ENCODE peak calls at places on chromosomes 5 and 9, in ten cellular contexts. I, S, P, L, F, R, T, H, W and Z are unnamed samples.
A peak's percentile ranks its signal among the peaks of the same experiment; 100 is the strongest.

GRCh38 chr9:137295313-137296213 is 6.5 kb downstream of the NRARP start:
- DNase-seq in I (no peak), S (no peak), P (peak; percentile 61), L (peak; percentile 34), F (no peak), R (peak; percentile 5), T (peak; percentile 44), H (no peak), W (no peak), Z (no peak)

GRCh38 chr5:97142521-97143254 is at the start of gene LIX1:
- DNase-seq in I (no peak), S (peak; percentile 34), P (peak; percentile 75), L (peak; percentile 52), F (no peak), R (peak; percentile 50), T (peak; percentile 30), H (no peak), W (peak; percentile 71), Z (peak; percentile 56)

GRCh38 chr5:41415242-41415641 is 95.2 kb downstream of the PLCXD3 start:
- DNase-seq in I (no peak), S (peak; percentile 37), P (no peak), L (no peak), F (no peak), R (no peak), T (no peak), H (no peak), W (no peak), Z (no peak)

GRCh38 chr5:74953961-74954720 is 88.0 kb upstream of the FAM169A start:
- DNase-seq in I (no peak), S (peak; percentile 58), P (no peak), L (no peak), F (no peak), R (no peak), T (no peak), H (no peak), W (no peak), Z (no peak)

GRCh38 chr9:20382460-20383071 is 239.7 kb downstream of the MLLT3 start:
- DNase-seq in I (peak; percentile 28), S (peak; percentile 81), P (no peak), L (no peak), F (no peak), R (no peak), T (no peak), H (no peak), W (no peak), Z (no peak)

GRCh38 chr5:68845121-68845520 is 248.7 kb upstream of the SLC30A5 start:
- DNase-seq in I (no peak), S (peak; percentile 25), P (no peak), L (no peak), F (no peak), R (no peak), T (no peak), H (no peak), W (no peak), Z (no peak)

GRCh38 chr9:76619645-76620044 is 144.6 kb upstream of the PCA3 start:
- DNase-seq in I (no peak), S (no peak), P (no peak), L (no peak), F (no peak), R (no peak), T (no peak), H (no peak), W (no peak), Z (no peak)

GRCh38 chr5:39423331-39423751 is 1.4 kb downstream of the DAB2 start:
- DNase-seq in I (no peak), S (peak; percentile 17), P (no peak), L (no peak), F (no peak), R (no peak), T (no peak), H (no peak), W (no peak), Z (no peak)

GRCh38 chr5:172674155-172674554 is 33.1 kb downstream of the NEURL1B start:
- DNase-seq in I (no peak), S (no peak), P (no peak), L (no peak), F (no peak), R (no peak), T (no peak), H (no peak), W (no peak), Z (no peak)

GRCh38 chr9:111451570-111451969 is 32.6 kb downstream of the ECPAS start:
- DNase-seq in I (no peak), S (no peak), P (no peak), L (no peak), F (no peak), R (no peak), T (no peak), H (no peak), W (no peak), Z (no peak)

GRCh38 chr9:132162764-132163456 is 1.1 kb downstream of the NTNG2 start:
- DNase-seq in I (no peak), S (no peak), P (no peak), L (no peak), F (no peak), R (no peak), T (no peak), H (no peak), W (no peak), Z (no peak)

GRCh38 chr9:68775003-68775730 is 70.1 kb downstream of the PIP5K1B start:
- DNase-seq in I (no peak), S (peak; percentile 66), P (no peak), L (no peak), F (no peak), R (no peak), T (no peak), H (no peak), W (no peak), Z (no peak)

GRCh38 chr9:77547113-77547731 is 100.9 kb downstream of the GNA14 start:
- DNase-seq in I (no peak), S (no peak), P (no peak), L (no peak), F (no peak), R (no peak), T (no peak), H (no peak), W (no peak), Z (no peak)

GRCh38 chr9:15525958-15526357 is 15.2 kb upstream of the PSIP1 start:
- DNase-seq in I (no peak), S (no peak), P (no peak), L (no peak), F (no peak), R (no peak), T (no peak), H (no peak), W (no peak), Z (no peak)

GRCh38 chr9:5617749-5618148 is 11.2 kb upstream of the RIC1 start:
- DNase-seq in I (no peak), S (no peak), P (peak; percentile 79), L (no peak), F (no peak), R (no peak), T (no peak), H (no peak), W (no peak), Z (no peak)

GRCh38 chr5:172939561-172939960 is 19.7 kb upstream of the RPL26L1 start:
- DNase-seq in I (no peak), S (no peak), P (no peak), L (peak; percentile 6), F (peak; percentile 70), R (peak; percentile 80), T (peak; percentile 15), H (no peak), W (peak; percentile 60), Z (peak; percentile 84)

GRCh38 chr9:128861501-128861900 is 20.2 kb downstream of the KYAT1 start:
- DNase-seq in I (no peak), S (no peak), P (no peak), L (no peak), F (no peak), R (no peak), T (no peak), H (no peak), W (no peak), Z (no peak)

GRCh38 chr9:127154003-127154389 is 31.6 kb upstream of the ANGPTL2 start:
- DNase-seq in I (no peak), S (no peak), P (no peak), L (no peak), F (no peak), R (no peak), T (no peak), H (no peak), W (no peak), Z (no peak)

GRCh38 chr5:54547711-54548250 is 30.2 kb downstream of the SNX18 start:
- DNase-seq in I (peak; percentile 46), S (peak; percentile 64), P (no peak), L (no peak), F (no peak), R (no peak), T (no peak), H (no peak), W (no peak), Z (no peak)

GRCh38 chr5:84383816-84384603 is 670 bp downstream of the EDIL3 start:
- DNase-seq in I (no peak), S (peak; percentile 59), P (no peak), L (no peak), F (peak; percentile 83), R (peak; percentile 61), T (no peak), H (peak; percentile 42), W (peak; percentile 56), Z (peak; percentile 47)

GRCh38 chr5:139364466-139364865 is 18.6 kb downstream of the SLC23A1 start:
- DNase-seq in I (no peak), S (no peak), P (no peak), L (no peak), F (no peak), R (no peak), T (no peak), H (no peak), W (no peak), Z (no peak)

GRCh38 chr5:136457390-136458094 is 92.2 kb upstream of the TRPC7 start:
- DNase-seq in I (no peak), S (no peak), P (no peak), L (no peak), F (no peak), R (no peak), T (peak; percentile 81), H (no peak), W (peak; percentile 29), Z (peak; percentile 78)

GRCh38 chr9:116027951-116028350 is 125.6 kb upstream of the PAPPA start:
- DNase-seq in I (no peak), S (peak; percentile 44), P (no peak), L (no peak), F (no peak), R (no peak), T (no peak), H (no peak), W (no peak), Z (no peak)

GRCh38 chr5:177301503-177302165 is 1.9 kb downstream of the RAB24 start:
- DNase-seq in I (no peak), S (no peak), P (no peak), L (peak; percentile 70), F (no peak), R (no peak), T (peak; percentile 87), H (peak; percentile 69), W (no peak), Z (peak; percentile 96)

GRCh38 chr5:149062371-149063016 is 368 bp downstream of the SH3TC2 start:
- DNase-seq in I (peak; percentile 68), S (peak; percentile 90), P (no peak), L (no peak), F (no peak), R (no peak), T (no peak), H (peak; percentile 35), W (no peak), Z (no peak)

GRCh38 chr5:126122942-126123341 is 300.3 kb upstream of the GRAMD2B start:
- DNase-seq in I (no peak), S (peak; percentile 92), P (no peak), L (no peak), F (no peak), R (no peak), T (no peak), H (no peak), W (no peak), Z (no peak)

GRCh38 chr9:136953771-136954269 is 1.7 kb downstream of the LCN12 start:
- DNase-seq in I (no peak), S (no peak), P (no peak), L (no peak), F (no peak), R (no peak), T (no peak), H (no peak), W (no peak), Z (no peak)

GRCh38 chr5:120394259-120394658 is 69.8 kb upstream of the PRR16 start:
- DNase-seq in I (no peak), S (no peak), P (no peak), L (no peak), F (no peak), R (no peak), T (no peak), H (no peak), W (no peak), Z (no peak)